ENCODE peak calls at places on chromosomes 7 and 10, in eight cellular contexts. A, H, D, K, T, P, J and Z are unnamed samples. For H3K9me3, the result is how much of the 10 kb centered on the place peaks cover.

GRCh38 chr10:119443441-119443840 is 99.1 kb downstream of the RGS10 start:
- DNase-seq in A (no peak), H (peak), D (no peak), K (no peak), T (peak), P (no peak), J (no peak), Z (no peak)

GRCh38 chr10:132536241-132536963 is 1.2 kb upstream of the INPP5A start:
- DNase-seq in A (peak), H (peak), D (peak), K (peak), T (peak), P (no peak), J (peak), Z (no peak)

GRCh38 chr7:26398436-26399308 is 107.0 kb downstream of the SNX10 start:
- DNase-seq in A (peak), H (peak), D (peak), K (peak), T (peak), P (no peak), J (peak), Z (peak)

GRCh38 chr7:42017356-42017986 is 219.5 kb downstream of the GLI3 start:
- DNase-seq in A (peak), H (no peak), D (no peak), K (no peak), T (no peak), P (no peak), J (no peak), Z (no peak)

GRCh38 chr10:80187465-80188409 is 17.6 kb downstream of the ANXA11 start:
- DNase-seq in A (no peak), H (no peak), D (no peak), K (no peak), T (peak), P (peak), J (peak), Z (peak)

GRCh38 chr10:114507449-114507848 is 103.1 kb upstream of the AFAP1L2 start:
- DNase-seq in A (no peak), H (no peak), D (peak), K (no peak), T (no peak), P (no peak), J (peak), Z (no peak)

GRCh38 chr7:135853499-135853898 is 104.9 kb upstream of the FAM180A start:
- DNase-seq in A (no peak), H (no peak), D (peak), K (no peak), T (no peak), P (no peak), J (no peak), Z (no peak)

GRCh38 chr7:112789453-112789823 is 755 bp downstream of the TMEM168 start:
- DNase-seq in A (no peak), H (no peak), D (no peak), K (no peak), T (no peak), P (no peak), J (no peak), Z (no peak)

GRCh38 chr10:50603151-50603850 is 20.5 kb downstream of the SGMS1 start:
- DNase-seq in A (no peak), H (no peak), D (no peak), K (no peak), T (no peak), P (no peak), J (no peak), Z (no peak)

GRCh38 chr7:103068429-103069403 is 5.9 kb downstream of the FBXL13 start:
- DNase-seq in A (no peak), H (no peak), D (no peak), K (no peak), T (no peak), P (no peak), J (no peak), Z (no peak)

GRCh38 chr7:155032978-155033377 is 30.1 kb upstream of the PAXIP1 start:
- DNase-seq in A (no peak), H (no peak), D (no peak), K (no peak), T (no peak), P (no peak), J (no peak), Z (no peak)

GRCh38 chr7:140079121-140079536 is 16.4 kb upstream of the PARP12 start:
- DNase-seq in A (peak), H (peak), D (peak), K (no peak), T (no peak), P (no peak), J (no peak), Z (no peak)

GRCh38 chr10:80410122-80410521 is 1.8 kb downstream of the PRXL2A start:
- DNase-seq in A (no peak), H (no peak), D (no peak), K (no peak), T (no peak), P (no peak), J (no peak), Z (no peak)

GRCh38 chr10:14594878-14595525 is 179.7 kb downstream of the FAM107B start:
- DNase-seq in A (no peak), H (no peak), D (no peak), K (no peak), T (no peak), P (no peak), J (no peak), Z (no peak)

GRCh38 chr10:69854685-69855345 is 53.1 kb downstream of the COL13A1 start:
- DNase-seq in A (no peak), H (peak), D (no peak), K (no peak), T (no peak), P (no peak), J (no peak), Z (no peak)

GRCh38 chr7:21999896-22000295 is 54.2 kb upstream of the CDCA7L start:
- DNase-seq in A (no peak), H (no peak), D (no peak), K (no peak), T (no peak), P (no peak), J (no peak), Z (no peak)

GRCh38 chr10:6755891-6756460 is 175.9 kb upstream of the PRKCQ start:
- DNase-seq in A (no peak), H (no peak), D (no peak), K (no peak), T (no peak), P (no peak), J (no peak), Z (no peak)

GRCh38 chr7:38232475-38233366 is 40.7 kb downstream of the TARP start:
- DNase-seq in A (no peak), H (peak), D (no peak), K (no peak), T (no peak), P (peak), J (peak), Z (peak)

GRCh38 chr7:148501707-148502139 is 88.8 kb upstream of the C7orf33 start:
- DNase-seq in A (peak), H (no peak), D (no peak), K (no peak), T (no peak), P (no peak), J (no peak), Z (no peak)

GRCh38 chr7:37342665-37343471 is 105.8 kb downstream of the ELMO1 start:
- DNase-seq in A (no peak), H (peak), D (no peak), K (no peak), T (no peak), P (peak), J (no peak), Z (peak)

GRCh38 chr7:129841465-129841864 is 111.3 kb downstream of the UBE2H start:
- DNase-seq in A (no peak), H (no peak), D (no peak), K (no peak), T (no peak), P (no peak), J (no peak), Z (no peak)

GRCh38 chr10:63314020-63314419 is 151.8 kb downstream of the JMJD1C start:
- DNase-seq in A (no peak), H (no peak), D (no peak), K (no peak), T (no peak), P (no peak), J (no peak), Z (no peak)

GRCh38 chr10:75226656-75227055 is 9.1 kb downstream of the COMTD1 start:
- DNase-seq in A (no peak), H (no peak), D (no peak), K (no peak), T (no peak), P (no peak), J (no peak), Z (no peak)

GRCh38 chr7:132825932-132826480 is 249.7 kb upstream of the PLXNA4 start:
- DNase-seq in A (no peak), H (no peak), D (no peak), K (no peak), T (no peak), P (no peak), J (no peak), Z (no peak)

GRCh38 chr7:21064698-21065648 is 278.3 kb upstream of the SP8 start:
- DNase-seq in A (no peak), H (no peak), D (peak), K (no peak), T (no peak), P (no peak), J (no peak), Z (no peak)

GRCh38 chr7:35761882-35762720 is 38.8 kb upstream of the SEPTIN7 start:
- DNase-seq in A (no peak), H (no peak), D (no peak), K (no peak), T (no peak), P (no peak), J (no peak), Z (no peak)

GRCh38 chr10:110671788-110672579 is 27.8 kb downstream of the RBM20 start:
- DNase-seq in A (peak), H (peak), D (peak), K (peak), T (peak), P (peak), J (peak), Z (peak)

GRCh38 chr7:158356454-158356853 is 231.2 kb downstream of the PTPRN2 start:
- DNase-seq in A (no peak), H (no peak), D (no peak), K (no peak), T (no peak), P (no peak), J (peak), Z (no peak)

GRCh38 chr7:158357106-158357897 is 230.3 kb downstream of the PTPRN2 start:
- DNase-seq in A (no peak), H (no peak), D (no peak), K (no peak), T (peak), P (no peak), J (peak), Z (no peak)

GRCh38 chr7:158354861-158355260 is 232.8 kb downstream of the PTPRN2 start:
- DNase-seq in A (no peak), H (no peak), D (no peak), K (no peak), T (no peak), P (no peak), J (no peak), Z (no peak)

GRCh38 chr7:158353606-158354570 is 233.7 kb downstream of the PTPRN2 start:
- DNase-seq in A (no peak), H (no peak), D (peak), K (no peak), T (peak), P (no peak), J (peak), Z (no peak)

GRCh38 chr7:158355456-158356065 is 232.1 kb downstream of the PTPRN2 start:
- DNase-seq in A (no peak), H (no peak), D (peak), K (no peak), T (peak), P (no peak), J (peak), Z (no peak)
- H3K9me3 ChIP-seq in A (under half), H (under half), D (under half), K (under half), T (under half), P (under half), J (under half), Z (under half)

GRCh38 chr7:64035388-64035787 is 9.8 kb upstream of the ZNF727 start:
- DNase-seq in A (no peak), H (no peak), D (no peak), K (no peak), T (no peak), P (no peak), J (no peak), Z (no peak)

DNA sequence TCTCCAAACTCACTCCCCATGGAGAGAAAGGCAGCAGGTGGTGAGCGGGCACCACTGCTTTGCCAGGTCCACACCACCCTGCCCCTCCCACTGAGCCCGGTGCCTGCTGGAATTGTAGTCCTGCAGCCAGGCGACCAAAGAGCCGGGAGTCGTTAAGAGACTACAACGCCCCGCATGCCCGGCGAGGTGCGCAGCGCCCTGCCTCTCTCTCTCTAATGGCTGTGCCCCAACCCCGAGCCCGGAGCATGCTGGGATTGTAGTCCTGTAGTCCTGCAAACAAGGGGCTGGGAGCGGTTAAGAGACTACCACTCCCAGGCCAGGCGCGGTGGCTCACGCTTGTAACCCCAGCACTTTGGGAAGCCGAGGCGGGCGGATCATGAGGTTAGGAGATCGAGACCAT is 8.1 kb upstream of the ZNF727 start:
- DNase-seq in A (no peak), H (no peak), D (no peak), K (no peak), T (no peak), P (no peak), J (peak), Z (no peak)
- H3K9me3 ChIP-seq in A (under half), H (under half), D (under half), K (under half), T (under half), P (under half), J (under half), Z (under half)

GRCh38 chr7:57204411-57204811 is 72.2 kb upstream of the ZNF479 start:
- DNase-seq in A (no peak), H (no peak), D (no peak), K (no peak), T (peak), P (no peak), J (no peak), Z (no peak)

GRCh38 chr7:57201895-57202210 is 69.6 kb upstream of the ZNF479 start:
- DNase-seq in A (no peak), H (no peak), D (no peak), K (no peak), T (peak), P (no peak), J (peak), Z (no peak)

GRCh38 chr7:57201021-57201894 is 69.0 kb upstream of the ZNF479 start:
- DNase-seq in A (no peak), H (no peak), D (no peak), K (no peak), T (peak), P (no peak), J (peak), Z (no peak)

GRCh38 chr7:57203161-57203791 is 71.0 kb upstream of the ZNF479 start:
- DNase-seq in A (no peak), H (no peak), D (no peak), K (no peak), T (peak), P (no peak), J (peak), Z (no peak)

DNA sequence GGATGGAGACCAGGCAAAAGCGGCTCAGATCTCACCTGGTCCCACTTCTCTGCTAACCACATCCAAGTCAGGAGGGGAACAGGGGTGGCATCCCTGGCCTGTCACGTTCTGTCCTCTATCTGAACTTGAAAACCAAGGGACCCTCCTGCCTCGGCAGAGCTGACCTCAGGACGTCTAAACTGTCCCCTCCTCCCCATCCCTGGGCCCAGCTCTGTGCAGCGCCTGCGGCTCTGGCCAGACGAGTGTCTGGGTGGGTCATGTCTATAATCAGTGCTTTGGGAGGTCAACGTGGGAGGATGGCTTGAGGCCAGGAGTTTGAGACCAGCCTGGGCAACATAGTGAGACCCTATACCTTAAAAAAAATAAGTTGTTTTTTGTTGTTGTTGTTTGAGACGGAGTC is 70.0 kb upstream of the ZNF479 start:
- DNase-seq in A (no peak), H (no peak), D (no peak), K (no peak), T (peak), P (no peak), J (peak), Z (no peak)
- H3K9me3 ChIP-seq in A (under half), H (under half), D (under half), K (under half), T (under half), P (half or more), J (under half), Z (under half)

GRCh38 chr10:1244493-1244892 is 188.3 kb downstream of the WDR37 start:
- DNase-seq in A (no peak), H (no peak), D (no peak), K (no peak), T (no peak), P (no peak), J (no peak), Z (no peak)
- H3K9me3 ChIP-seq in A (under half), H (under half), D (under half), K (under half), T (under half), P (under half), J (under half), Z (under half)

DNA sequence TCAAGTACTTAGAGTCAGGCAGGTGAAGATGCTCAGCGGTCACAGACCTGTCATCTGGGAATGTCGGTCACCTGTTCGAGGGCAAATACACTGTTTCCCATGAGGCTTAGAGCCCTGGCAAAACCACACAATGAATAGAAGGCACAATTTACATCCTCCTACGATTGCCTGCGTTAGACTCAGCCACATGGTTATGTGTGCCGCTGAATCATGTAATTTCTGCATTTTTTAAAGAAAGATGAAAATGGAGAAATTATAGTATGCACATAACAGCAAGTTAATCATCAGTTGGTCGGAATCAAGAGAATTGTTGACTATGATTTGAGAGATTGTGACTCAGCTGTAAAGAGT is 158.2 kb downstream of the ADARB2 start:
- DNase-seq in A (no peak), H (no peak), D (no peak), K (no peak), T (no peak), P (no peak), J (no peak), Z (no peak)
- H3K9me3 ChIP-seq in A (under half), H (under half), D (under half), K (under half), T (under half), P (under half), J (under half), Z (under half)

GRCh38 chr10:131418686-131419085 is 107.2 kb upstream of the TCERG1L start:
- DNase-seq in A (no peak), H (no peak), D (no peak), K (no peak), T (no peak), P (no peak), J (no peak), Z (no peak)
- H3K9me3 ChIP-seq in A (under half), H (under half), D (under half), K (under half), T (under half), P (under half), J (under half), Z (under half)

DNA sequence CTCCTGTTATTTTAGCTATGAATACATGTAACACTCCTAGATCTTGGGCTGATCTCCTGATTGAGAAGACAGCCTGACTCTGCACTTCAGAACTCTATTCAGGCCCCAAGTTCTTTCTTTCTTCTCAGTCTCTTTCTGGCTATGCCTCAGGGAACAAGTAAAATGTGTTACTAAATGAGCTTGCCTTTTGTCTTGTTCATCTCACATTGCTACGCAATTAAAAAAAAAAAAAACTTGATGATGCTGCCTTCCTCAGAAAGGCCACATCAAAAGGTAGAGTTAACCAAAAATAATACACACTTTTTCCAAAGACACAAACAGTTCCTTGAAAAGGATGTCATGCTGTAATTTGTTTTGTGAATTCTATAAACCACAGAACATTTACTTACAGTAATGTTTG is 258.1 kb downstream of the TWIST1 start:
- DNase-seq in A (no peak), H (no peak), D (no peak), K (no peak), T (no peak), P (no peak), J (no peak), Z (no peak)
- H3K9me3 ChIP-seq in A (under half), H (under half), D (under half), K (under half), T (under half), P (under half), J (under half), Z (under half)

GRCh38 chr7:121503730-121504129 is 107.6 kb upstream of the FAM3C start:
- DNase-seq in A (no peak), H (no peak), D (no peak), K (no peak), T (no peak), P (no peak), J (no peak), Z (no peak)
- H3K9me3 ChIP-seq in A (under half), H (under half), D (under half), K (under half), T (under half), P (under half), J (under half), Z (under half)

DNA sequence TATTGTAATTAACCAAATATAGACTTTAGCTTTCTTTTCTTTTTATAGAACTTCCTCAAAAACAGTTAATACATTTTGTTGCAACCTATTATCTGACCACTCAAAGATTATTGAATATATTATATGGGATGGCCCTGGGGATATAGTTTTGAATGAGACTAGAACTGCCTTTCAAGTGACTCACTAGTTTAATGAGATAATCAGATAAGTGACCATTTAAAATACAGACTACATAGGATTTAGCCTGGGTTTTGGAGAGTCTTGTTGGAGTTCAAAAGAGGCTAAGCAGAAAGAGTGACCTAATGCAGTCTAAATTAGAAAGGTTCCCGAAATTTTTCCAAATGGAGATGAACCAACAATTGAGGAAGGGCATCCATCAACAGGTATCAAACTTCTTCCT is 305.2 kb upstream of the ETV1 start:
- DNase-seq in A (no peak), H (no peak), D (no peak), K (no peak), T (no peak), P (no peak), J (no peak), Z (no peak)
- H3K9me3 ChIP-seq in A (under half), H (under half), D (under half), K (under half), T (under half), P (under half), J (under half), Z (under half)